ENCODE peak calls at places on chromosomes 16 and 17, in six cellular contexts. One of them, this sample, is unnamed.

GRCh38 chr17:379531-380200 is 27.1 kb upstream of the RPH3AL start:
- DNase-seq in mucosa of gallbladder: no peak
- DNase-seq in cardiac fibroblast: no peak
- DNase-seq in amniotic epithelial cell: no peak
- DNase-seq in T-helper 17 cell: no peak
- DNase-seq in ELR: no peak
- DNase-seq in this sample: peak; percentile 9

GRCh38 chr16:27168790-27169189 is 34.5 kb upstream of the KDM8 start:
- DNase-seq in T-helper 17 cell: no peak
- DNase-seq in amniotic epithelial cell: no peak
- DNase-seq in cardiac fibroblast: no peak
- DNase-seq in ELR: no peak
- DNase-seq in mucosa of gallbladder: no peak
- DNase-seq in this sample: no peak

GRCh38 chr17:14940946-14941280 is 324.2 kb downstream of the PMP22 start:
- DNase-seq in T-helper 17 cell: no peak
- DNase-seq in mucosa of gallbladder: no peak
- DNase-seq in cardiac fibroblast: no peak
- DNase-seq in amniotic epithelial cell: no peak
- DNase-seq in ELR: peak; percentile 8
- DNase-seq in this sample: peak; percentile 26

GRCh38 chr17:48961516-48962233 is 6.7 kb downstream of the GIP start:
- DNase-seq in T-helper 17 cell: no peak
- DNase-seq in ELR: peak; percentile 86
- DNase-seq in mucosa of gallbladder: no peak
- DNase-seq in cardiac fibroblast: peak; percentile 68
- DNase-seq in amniotic epithelial cell: peak; percentile 77
- DNase-seq in this sample: peak; percentile 66

GRCh38 chr17:29576214-29577008 is 7.9 kb downstream of the TP53I13 start:
- DNase-seq in ELR: no peak
- DNase-seq in mucosa of gallbladder: no peak
- DNase-seq in amniotic epithelial cell: no peak
- DNase-seq in T-helper 17 cell: no peak
- DNase-seq in cardiac fibroblast: no peak
- DNase-seq in this sample: no peak

GRCh38 chr17:20924306-20924705 is 118.5 kb downstream of the USP22 start:
- DNase-seq in cardiac fibroblast: no peak
- DNase-seq in amniotic epithelial cell: no peak
- DNase-seq in mucosa of gallbladder: no peak
- DNase-seq in T-helper 17 cell: no peak
- DNase-seq in ELR: no peak
- DNase-seq in this sample: no peak

GRCh38 chr16:71826533-71827017 is 17.9 kb upstream of the AP1G1 start:
- DNase-seq in T-helper 17 cell: no peak
- DNase-seq in amniotic epithelial cell: no peak
- DNase-seq in ELR: no peak
- DNase-seq in cardiac fibroblast: no peak
- DNase-seq in mucosa of gallbladder: no peak
- DNase-seq in this sample: no peak

GRCh38 chr16:71338193-71338592 is 20.3 kb upstream of the CALB2 start:
- DNase-seq in amniotic epithelial cell: no peak
- DNase-seq in ELR: peak; percentile 81
- DNase-seq in T-helper 17 cell: no peak
- DNase-seq in cardiac fibroblast: peak; percentile 36
- DNase-seq in mucosa of gallbladder: no peak
- DNase-seq in this sample: peak; percentile 6

GRCh38 chr16:15772579-15773293 is 84.1 kb downstream of the MYH11 start:
- DNase-seq in cardiac fibroblast: no peak
- DNase-seq in amniotic epithelial cell: no peak
- DNase-seq in mucosa of gallbladder: no peak
- DNase-seq in ELR: no peak
- DNase-seq in T-helper 17 cell: no peak
- DNase-seq in this sample: no peak

GRCh38 chr17:75084039-75084660 is 3.6 kb upstream of the SLC16A5 start:
- DNase-seq in ELR: no peak
- DNase-seq in T-helper 17 cell: no peak
- DNase-seq in mucosa of gallbladder: peak; percentile 40
- DNase-seq in amniotic epithelial cell: no peak
- DNase-seq in cardiac fibroblast: peak; percentile 32
- DNase-seq in this sample: peak; percentile 44

GRCh38 chr17:79777844-79778503 is at the start of gene CBX2:
- DNase-seq in mucosa of gallbladder: peak; percentile 69
- DNase-seq in ELR: peak; percentile 83
- DNase-seq in amniotic epithelial cell: peak; percentile 32
- DNase-seq in T-helper 17 cell: peak; percentile 72
- DNase-seq in cardiac fibroblast: peak; percentile 55
- DNase-seq in this sample: peak; percentile 74

GRCh38 chr17:30208214-30208613 is 27.3 kb downstream of the SLC6A4 start:
- DNase-seq in cardiac fibroblast: no peak
- DNase-seq in ELR: no peak
- DNase-seq in amniotic epithelial cell: no peak
- DNase-seq in T-helper 17 cell: no peak
- DNase-seq in mucosa of gallbladder: no peak
- DNase-seq in this sample: no peak

GRCh38 chr16:70738083-70738977 is 52.5 kb upstream of the MTSS2 start:
- DNase-seq in ELR: peak; percentile 74
- DNase-seq in mucosa of gallbladder: peak; percentile 59
- DNase-seq in cardiac fibroblast: peak; percentile 62
- DNase-seq in T-helper 17 cell: no peak
- DNase-seq in amniotic epithelial cell: peak; percentile 63
- DNase-seq in this sample: peak; percentile 88

GRCh38 chr17:80422276-80422675 is 7.3 kb downstream of the ENDOV start:
- DNase-seq in amniotic epithelial cell: no peak
- DNase-seq in T-helper 17 cell: no peak
- DNase-seq in ELR: no peak
- DNase-seq in mucosa of gallbladder: no peak
- DNase-seq in cardiac fibroblast: no peak
- DNase-seq in this sample: no peak

GRCh38 chr16:1180772-1181714 is 28.1 kb downstream of the CACNA1H start:
- DNase-seq in ELR: no peak
- DNase-seq in mucosa of gallbladder: no peak
- DNase-seq in amniotic epithelial cell: no peak
- DNase-seq in cardiac fibroblast: peak; percentile 29
- DNase-seq in T-helper 17 cell: no peak
- DNase-seq in this sample: no peak

GRCh38 chr16:55439101-55439690 is 39.8 kb upstream of the MMP2 start:
- DNase-seq in cardiac fibroblast: no peak
- DNase-seq in ELR: no peak
- DNase-seq in mucosa of gallbladder: no peak
- DNase-seq in T-helper 17 cell: no peak
- DNase-seq in amniotic epithelial cell: no peak
- DNase-seq in this sample: peak; percentile 1

GRCh38 chr17:74227271-74227670 is 13.9 kb downstream of the TTYH2 start:
- DNase-seq in cardiac fibroblast: no peak
- DNase-seq in T-helper 17 cell: no peak
- DNase-seq in ELR: no peak
- DNase-seq in mucosa of gallbladder: no peak
- DNase-seq in amniotic epithelial cell: no peak
- DNase-seq in this sample: no peak

GRCh38 chr17:76054112-76054476 is 18.2 kb downstream of the SRP68 start:
- DNase-seq in cardiac fibroblast: peak; percentile 64
- DNase-seq in T-helper 17 cell: no peak
- DNase-seq in amniotic epithelial cell: peak; percentile 58
- DNase-seq in ELR: peak; percentile 82
- DNase-seq in mucosa of gallbladder: peak; percentile 28
- DNase-seq in this sample: peak; percentile 30

GRCh38 chr17:50495217-50495823 is 12.9 kb upstream of the MYCBPAP start:
- DNase-seq in ELR: no peak
- DNase-seq in mucosa of gallbladder: no peak
- DNase-seq in amniotic epithelial cell: no peak
- DNase-seq in cardiac fibroblast: no peak
- DNase-seq in T-helper 17 cell: no peak
- DNase-seq in this sample: no peak